ENCODE peak calls at places on chromosomes 16 and 17, in nine cellular contexts. R is OCI-LY7; F is osteoblast; U is lower lobe of right lung; W is neural progenitor cell; Z is heart right ventricle; N is CD4-positive, CD25-positive, alpha-beta regulatory T cell; G is CD8-positive, alpha-beta T cell; D is Panc1. A is an unnamed sample. For H3K4me1 and H3K36me3, the result is how much of the 10 kb centered on the place peaks cover.

GRCh38 chr16:22027633-22028032 is 19.7 kb downstream of the MOSMO start:
- DNase-seq in U (no peak), N (no peak), W (no peak), Z (no peak), R (peak), D (no peak), F (no peak), G (no peak), A (no peak)

GRCh38 chr17:44378171-44378705 is 11.2 kb downstream of the ITGA2B start:
- DNase-seq in Z (no peak), U (no peak), G (no peak), F (no peak), R (no peak), N (no peak), W (no peak), D (no peak), A (no peak)

GRCh38 chr16:70700101-70701020 is 14.5 kb upstream of the MTSS2 start:
- DNase-seq in Z (peak), F (peak), G (no peak), N (no peak), W (no peak), R (no peak), D (no peak), U (peak), A (no peak)

GRCh38 chr16:8712589-8713361 is 38.4 kb downstream of the ABAT start:
- DNase-seq in N (no peak), U (no peak), W (peak), Z (no peak), R (no peak), G (no peak), D (no peak), F (no peak), A (peak)

GRCh38 chr16:53504161-53504663 is 1.2 kb upstream of the AKTIP start:
- DNase-seq in R (peak), U (peak), W (peak), N (peak), Z (peak), G (peak), F (no peak), D (no peak), A (peak)

GRCh38 chr17:72205357-72205756 is 84.5 kb downstream of the SOX9 start:
- DNase-seq in G (no peak), U (no peak), R (no peak), F (no peak), D (no peak), N (no peak), W (peak), Z (no peak), A (peak)

GRCh38 chr17:10036511-10037061 is 131.5 kb upstream of the RCVRN start:
- DNase-seq in W (no peak), D (no peak), R (no peak), N (no peak), Z (peak), F (no peak), G (no peak), U (peak), A (no peak)

GRCh38 chr16:66070140-66070887 is 296.2 kb upstream of the CDH5 start:
- DNase-seq in F (no peak), N (no peak), Z (peak), R (no peak), W (no peak), U (peak), G (no peak), D (no peak), A (no peak)

GRCh38 chr16:88321635-88322499 is 60.9 kb upstream of the ZNF469 start:
- DNase-seq in N (no peak), F (peak), W (no peak), U (no peak), D (no peak), Z (no peak), R (no peak), G (no peak), A (no peak)

GRCh38 chr16:22425036-22425801 is 50.8 kb upstream of the CDR2 start:
- DNase-seq in Z (peak), G (no peak), F (peak), N (no peak), W (no peak), R (no peak), U (no peak), D (no peak), A (peak)

GRCh38 chr16:47461598-47462266 is 601 bp downstream of the PHKB start:
- DNase-seq in U (no peak), Z (peak), D (peak), G (no peak), W (peak), N (peak), F (peak), R (peak), A (no peak)

DNA sequence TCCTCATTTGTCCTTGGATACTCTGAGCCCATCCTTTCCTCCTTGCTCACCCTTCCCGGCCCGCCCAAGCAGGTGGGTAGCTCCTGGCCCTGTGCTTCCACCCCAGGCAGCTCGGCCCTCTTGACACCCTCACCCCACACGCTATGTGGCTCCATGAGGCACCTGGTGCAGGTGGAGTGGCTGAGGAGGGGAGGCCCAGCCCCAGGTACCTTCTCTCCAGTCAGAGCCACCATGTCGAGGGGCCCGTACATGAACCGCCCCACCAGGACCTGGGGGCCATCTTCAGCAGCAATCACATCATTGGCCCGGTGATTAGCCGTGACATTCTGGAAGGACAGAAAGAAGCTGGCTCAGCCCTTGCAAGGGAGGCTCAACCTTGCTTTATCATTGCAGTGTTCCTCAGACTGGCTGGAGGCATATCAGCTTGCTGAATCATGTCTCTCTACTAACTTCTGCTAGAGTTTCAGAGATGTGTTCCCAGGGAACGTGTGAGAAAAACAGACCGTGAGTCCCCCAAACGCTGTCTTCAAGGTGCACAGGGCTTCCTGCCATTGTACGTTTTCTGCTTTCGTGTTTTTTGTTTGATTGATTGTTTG is 20.3 kb downstream of the PIMREG start:
- DNase-seq in W (no peak), Z (no peak), N (no peak), D (no peak), R (no peak), G (no peak), U (no peak), F (peak), A (no peak)
- H3K27ac ChIP-seq in W (no peak), Z (no peak), N (no peak), D (no peak), R (no peak), G (no peak), U (no peak), F (no peak), A (no peak)

GRCh38 chr17:35081638-35082037 is 18.1 kb upstream of the RFFL start:
- DNase-seq in R (no peak), Z (no peak), U (no peak), W (no peak), F (no peak), G (no peak), N (no peak), D (no peak), A (no peak)
- H3K4me1 ChIP-seq in R (under half), Z (under half), U (under half), W (under half), F (under half), G (under half), N (half or more), D (under half), A (under half)

GRCh38 chr16:6149031-6149430 is 1051.4 kb upstream of the EEF2KMT start:
- DNase-seq in U (no peak), Z (no peak), W (no peak), D (no peak), R (no peak), N (no peak), F (no peak), G (no peak), A (no peak)

GRCh38 chr16:6157806-6158205 is 1060.2 kb upstream of the EEF2KMT start:
- DNase-seq in Z (no peak), U (no peak), D (no peak), G (no peak), W (no peak), F (no peak), N (no peak), R (no peak), A (no peak)

GRCh38 chr16:6148361-6148760 is 1050.8 kb upstream of the EEF2KMT start:
- DNase-seq in U (no peak), F (no peak), W (no peak), R (no peak), N (no peak), D (no peak), Z (no peak), G (no peak), A (no peak)

GRCh38 chr16:6153901-6154300 is 1056.3 kb upstream of the EEF2KMT start:
- DNase-seq in R (no peak), N (no peak), D (no peak), G (no peak), F (no peak), W (no peak), U (no peak), Z (no peak), A (no peak)
- H3K36me3 ChIP-seq in R (under half), N (under half), D (under half), G (under half), F (under half), W (under half), U (under half), Z (under half), A (under half)

GRCh38 chr17:77332981-77333685 is 192.4 kb downstream of the SEC14L1 start:
- DNase-seq in W (no peak), U (no peak), F (peak), Z (no peak), G (no peak), N (peak), D (no peak), R (peak), A (no peak)
- H3K27ac ChIP-seq in W (no peak), U (peak), F (peak), Z (no peak), G (no peak), N (peak), D (peak), R (peak), A (no peak)

DNA sequence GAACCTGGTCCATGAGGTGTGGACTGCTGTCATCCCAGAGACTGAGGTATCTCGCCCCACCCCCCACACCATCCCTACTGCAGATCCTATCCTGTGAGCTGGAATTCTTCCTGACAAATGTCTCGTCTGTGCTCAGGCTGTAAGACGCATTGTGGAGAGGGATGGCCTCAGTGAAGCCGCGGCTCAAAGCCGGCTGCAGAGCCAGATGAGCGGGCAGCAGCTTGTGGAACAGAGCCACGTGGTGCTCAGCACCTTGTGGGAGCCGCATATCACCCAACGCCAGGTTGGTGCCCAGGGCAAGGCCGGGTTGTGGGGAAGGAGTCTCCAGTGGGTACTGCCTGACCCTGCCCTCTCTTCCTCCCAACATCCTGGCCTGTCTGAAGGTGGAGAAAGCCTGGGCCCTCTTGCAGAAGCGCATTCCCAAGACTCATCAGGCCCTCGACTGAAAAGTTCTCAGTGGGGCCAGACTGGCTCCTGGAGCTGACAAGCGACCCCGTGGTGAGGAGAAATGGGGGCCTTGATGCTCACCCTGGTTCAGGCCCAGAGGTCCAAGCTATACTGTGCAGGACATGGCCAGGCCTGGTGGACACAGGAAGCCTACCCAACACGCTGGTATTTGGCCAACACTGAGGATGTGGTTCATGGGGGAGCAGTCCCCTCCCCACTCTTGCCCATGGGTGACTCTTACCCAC is 1.2 kb upstream of the MLX start:
- DNase-seq in D (no peak), N (no peak), Z (no peak), G (no peak), F (peak), U (no peak), R (no peak), W (no peak), A (no peak)
- H3K4me1 ChIP-seq in D (under half), N (half or more), Z (half or more), G (under half), F (under half), U (half or more), R (under half), W (under half), A (under half)